ENCODE peak calls at places on chromosomes 11 and 22, in seven cellular contexts. One of them, this sample, is unnamed.
A peak's percentile ranks its signal among the peaks of the same experiment; 100 is the strongest.

GRCh38 chr22:43197271-43197941 is 10.5 kb upstream of the TTLL12 start:
- DNase-seq in neural progenitor cell: no peak
- DNase-seq in astrocyte of the cerebellum: no peak
- DNase-seq in nephron progenitor cell: no peak
- DNase-seq in GM12864: no peak
- DNase-seq in CD4-positive, alpha-beta T cell: no peak
- DNase-seq in GM06990: no peak
- DNase-seq in this sample: no peak

GRCh38 chr11:30914143-30914762 is 328.1 kb upstream of the MPPED2 start:
- DNase-seq in neural progenitor cell: peak; percentile 88
- DNase-seq in astrocyte of the cerebellum: peak; percentile 27
- DNase-seq in nephron progenitor cell: peak; percentile 74
- DNase-seq in GM12864: no peak
- DNase-seq in CD4-positive, alpha-beta T cell: no peak
- DNase-seq in GM06990: no peak
- DNase-seq in this sample: peak; percentile 21

GRCh38 chr11:77130763-77131513 is 2.9 kb downstream of the MYO7A start:
- DNase-seq in neural progenitor cell: peak; percentile 12
- DNase-seq in astrocyte of the cerebellum: peak; percentile 31
- DNase-seq in nephron progenitor cell: no peak
- DNase-seq in GM12864: no peak
- DNase-seq in CD4-positive, alpha-beta T cell: no peak
- DNase-seq in GM06990: no peak
- DNase-seq in this sample: no peak

GRCh38 chr11:35340715-35341114 is 78.6 kb downstream of the SLC1A2 start:
- DNase-seq in neural progenitor cell: no peak
- DNase-seq in astrocyte of the cerebellum: no peak
- DNase-seq in nephron progenitor cell: no peak
- DNase-seq in GM12864: no peak
- DNase-seq in CD4-positive, alpha-beta T cell: no peak
- DNase-seq in GM06990: no peak
- DNase-seq in this sample: no peak

GRCh38 chr11:44855138-44855849 is 95.4 kb downstream of the TP53I11 start:
- DNase-seq in neural progenitor cell: no peak
- DNase-seq in astrocyte of the cerebellum: no peak
- DNase-seq in nephron progenitor cell: no peak
- DNase-seq in GM12864: no peak
- DNase-seq in CD4-positive, alpha-beta T cell: no peak
- DNase-seq in GM06990: no peak
- DNase-seq in this sample: no peak

GRCh38 chr11:59754494-59754858 is 700 bp upstream of the STX3 start:
- DNase-seq in neural progenitor cell: peak; percentile 56
- DNase-seq in astrocyte of the cerebellum: no peak
- DNase-seq in nephron progenitor cell: peak; percentile 26
- DNase-seq in GM12864: no peak
- DNase-seq in CD4-positive, alpha-beta T cell: peak; percentile 35
- DNase-seq in GM06990: no peak
- DNase-seq in this sample: peak; percentile 58

GRCh38 chr11:68013611-68014156 is 3.6 kb downstream of the ALDH3B1 start:
- DNase-seq in neural progenitor cell: no peak
- DNase-seq in astrocyte of the cerebellum: no peak
- DNase-seq in nephron progenitor cell: no peak
- DNase-seq in GM12864: no peak
- DNase-seq in CD4-positive, alpha-beta T cell: no peak
- DNase-seq in GM06990: no peak
- DNase-seq in this sample: no peak

GRCh38 chr22:38927033-38927789 is 30.2 kb upstream of the APOBEC3A start:
- DNase-seq in neural progenitor cell: peak; percentile 89
- DNase-seq in astrocyte of the cerebellum: no peak
- DNase-seq in nephron progenitor cell: peak; percentile 80
- DNase-seq in GM12864: no peak
- DNase-seq in CD4-positive, alpha-beta T cell: peak; percentile 56
- DNase-seq in GM06990: peak; percentile 53
- DNase-seq in this sample: peak; percentile 62

GRCh38 chr11:71207563-71207962 is 44.8 kb downstream of the SHANK2 start:
- DNase-seq in neural progenitor cell: no peak
- DNase-seq in astrocyte of the cerebellum: no peak
- DNase-seq in nephron progenitor cell: no peak
- DNase-seq in GM12864: no peak
- DNase-seq in CD4-positive, alpha-beta T cell: no peak
- DNase-seq in GM06990: no peak
- DNase-seq in this sample: no peak

GRCh38 chr11:65219930-65220213 is 38.1 kb downstream of the CAPN1 start:
- DNase-seq in neural progenitor cell: no peak
- DNase-seq in astrocyte of the cerebellum: no peak
- DNase-seq in nephron progenitor cell: no peak
- DNase-seq in GM12864: no peak
- DNase-seq in CD4-positive, alpha-beta T cell: no peak
- DNase-seq in GM06990: no peak
- DNase-seq in this sample: no peak

GRCh38 chr11:76329983-76330382 is 50.9 kb downstream of the THAP12 start:
- DNase-seq in neural progenitor cell: peak; percentile 57
- DNase-seq in astrocyte of the cerebellum: no peak
- DNase-seq in nephron progenitor cell: peak; percentile 34
- DNase-seq in GM12864: no peak
- DNase-seq in CD4-positive, alpha-beta T cell: no peak
- DNase-seq in GM06990: no peak
- DNase-seq in this sample: no peak

GRCh38 chr22:19591568-19591967 is 67.4 kb upstream of the CLDN5 start:
- DNase-seq in neural progenitor cell: no peak
- DNase-seq in astrocyte of the cerebellum: no peak
- DNase-seq in nephron progenitor cell: no peak
- DNase-seq in GM12864: no peak
- DNase-seq in CD4-positive, alpha-beta T cell: no peak
- DNase-seq in GM06990: no peak
- DNase-seq in this sample: no peak

GRCh38 chr22:19974233-19974861 is 32.7 kb upstream of the TXNRD2 start:
- DNase-seq in neural progenitor cell: peak; percentile 92
- DNase-seq in astrocyte of the cerebellum: no peak
- DNase-seq in nephron progenitor cell: peak; percentile 73
- DNase-seq in GM12864: no peak
- DNase-seq in CD4-positive, alpha-beta T cell: no peak
- DNase-seq in GM06990: no peak
- DNase-seq in this sample: peak; percentile 85

GRCh38 chr11:61281581-61282250 is 13.4 kb downstream of the VWCE start:
- DNase-seq in neural progenitor cell: peak; percentile 89
- DNase-seq in astrocyte of the cerebellum: no peak
- DNase-seq in nephron progenitor cell: peak; percentile 91
- DNase-seq in GM12864: no peak
- DNase-seq in CD4-positive, alpha-beta T cell: no peak
- DNase-seq in GM06990: peak; percentile 56
- DNase-seq in this sample: peak; percentile 34

GRCh38 chr11:94546886-94547285 is 3.2 kb downstream of the FUT4 start:
- DNase-seq in neural progenitor cell: no peak
- DNase-seq in astrocyte of the cerebellum: no peak
- DNase-seq in nephron progenitor cell: no peak
- DNase-seq in GM12864: no peak
- DNase-seq in CD4-positive, alpha-beta T cell: no peak
- DNase-seq in GM06990: no peak
- DNase-seq in this sample: peak; percentile 70

GRCh38 chr22:20890975-20891374 is 26.2 kb upstream of the CRKL start:
- DNase-seq in neural progenitor cell: no peak
- DNase-seq in astrocyte of the cerebellum: no peak
- DNase-seq in nephron progenitor cell: no peak
- DNase-seq in GM12864: no peak
- DNase-seq in CD4-positive, alpha-beta T cell: no peak
- DNase-seq in GM06990: no peak
- DNase-seq in this sample: no peak

GRCh38 chr11:35647535-35648092 is 15.0 kb upstream of the TRIM44 start:
- DNase-seq in neural progenitor cell: no peak
- DNase-seq in astrocyte of the cerebellum: no peak
- DNase-seq in nephron progenitor cell: no peak
- DNase-seq in GM12864: no peak
- DNase-seq in CD4-positive, alpha-beta T cell: no peak
- DNase-seq in GM06990: no peak
- DNase-seq in this sample: no peak

GRCh38 chr11:7638710-7639642 is 34.3 kb downstream of the CYB5R2 start:
- DNase-seq in neural progenitor cell: no peak
- DNase-seq in astrocyte of the cerebellum: no peak
- DNase-seq in nephron progenitor cell: no peak
- DNase-seq in GM12864: peak; percentile 21
- DNase-seq in CD4-positive, alpha-beta T cell: no peak
- DNase-seq in GM06990: no peak
- DNase-seq in this sample: no peak

GRCh38 chr11:67646535-67647336 is 3.8 kb downstream of the ACY3 start:
- DNase-seq in neural progenitor cell: no peak
- DNase-seq in astrocyte of the cerebellum: no peak
- DNase-seq in nephron progenitor cell: no peak
- DNase-seq in GM12864: no peak
- DNase-seq in CD4-positive, alpha-beta T cell: no peak
- DNase-seq in GM06990: peak; percentile 93
- DNase-seq in this sample: peak; percentile 91

GRCh38 chr11:15073361-15074205 is at the start of gene CALCB:
- DNase-seq in neural progenitor cell: peak; percentile 75
- DNase-seq in astrocyte of the cerebellum: no peak
- DNase-seq in nephron progenitor cell: peak; percentile 4
- DNase-seq in GM12864: no peak
- DNase-seq in CD4-positive, alpha-beta T cell: peak; percentile 37
- DNase-seq in GM06990: no peak
- DNase-seq in this sample: no peak

GRCh38 chr11:11038339-11039248 is 180.7 kb upstream of the ZBED5 start:
- DNase-seq in neural progenitor cell: peak; percentile 18
- DNase-seq in astrocyte of the cerebellum: no peak
- DNase-seq in nephron progenitor cell: no peak
- DNase-seq in GM12864: no peak
- DNase-seq in CD4-positive, alpha-beta T cell: no peak
- DNase-seq in GM06990: no peak
- DNase-seq in this sample: no peak

GRCh38 chr22:32591620-32592019 is 117.0 kb downstream of the FBXO7 start:
- DNase-seq in neural progenitor cell: no peak
- DNase-seq in astrocyte of the cerebellum: no peak
- DNase-seq in nephron progenitor cell: no peak
- DNase-seq in GM12864: no peak
- DNase-seq in CD4-positive, alpha-beta T cell: no peak
- DNase-seq in GM06990: no peak
- DNase-seq in this sample: no peak

GRCh38 chr11:32698579-32698978 is 95.9 kb downstream of the CCDC73 start:
- DNase-seq in neural progenitor cell: no peak
- DNase-seq in astrocyte of the cerebellum: no peak
- DNase-seq in nephron progenitor cell: no peak
- DNase-seq in GM12864: no peak
- DNase-seq in CD4-positive, alpha-beta T cell: no peak
- DNase-seq in GM06990: no peak
- DNase-seq in this sample: no peak

GRCh38 chr22:50569041-50569459 is 6.3 kb upstream of the SYCE3 start:
- DNase-seq in neural progenitor cell: no peak
- DNase-seq in astrocyte of the cerebellum: no peak
- DNase-seq in nephron progenitor cell: no peak
- DNase-seq in GM12864: no peak
- DNase-seq in CD4-positive, alpha-beta T cell: no peak
- DNase-seq in GM06990: no peak
- DNase-seq in this sample: no peak

GRCh38 chr22:35140879-35141745 is 75.2 kb downstream of the ISX start:
- DNase-seq in neural progenitor cell: peak; percentile 67
- DNase-seq in astrocyte of the cerebellum: no peak
- DNase-seq in nephron progenitor cell: peak; percentile 58
- DNase-seq in GM12864: no peak
- DNase-seq in CD4-positive, alpha-beta T cell: no peak
- DNase-seq in GM06990: peak; percentile 52
- DNase-seq in this sample: peak; percentile 25
- TF ChIP-seq CTCF in neural progenitor cell: peak; percentile 70
- TF ChIP-seq CTCF in astrocyte of the cerebellum: no peak
- TF ChIP-seq CTCF in nephron progenitor cell: peak; percentile 41
- TF ChIP-seq CTCF in GM12864: peak; percentile 67
- TF ChIP-seq CTCF in CD4-positive, alpha-beta T cell: no peak
- TF ChIP-seq CTCF in GM06990: peak; percentile 68
- TF ChIP-seq CTCF in this sample: peak; percentile 26

DNA sequence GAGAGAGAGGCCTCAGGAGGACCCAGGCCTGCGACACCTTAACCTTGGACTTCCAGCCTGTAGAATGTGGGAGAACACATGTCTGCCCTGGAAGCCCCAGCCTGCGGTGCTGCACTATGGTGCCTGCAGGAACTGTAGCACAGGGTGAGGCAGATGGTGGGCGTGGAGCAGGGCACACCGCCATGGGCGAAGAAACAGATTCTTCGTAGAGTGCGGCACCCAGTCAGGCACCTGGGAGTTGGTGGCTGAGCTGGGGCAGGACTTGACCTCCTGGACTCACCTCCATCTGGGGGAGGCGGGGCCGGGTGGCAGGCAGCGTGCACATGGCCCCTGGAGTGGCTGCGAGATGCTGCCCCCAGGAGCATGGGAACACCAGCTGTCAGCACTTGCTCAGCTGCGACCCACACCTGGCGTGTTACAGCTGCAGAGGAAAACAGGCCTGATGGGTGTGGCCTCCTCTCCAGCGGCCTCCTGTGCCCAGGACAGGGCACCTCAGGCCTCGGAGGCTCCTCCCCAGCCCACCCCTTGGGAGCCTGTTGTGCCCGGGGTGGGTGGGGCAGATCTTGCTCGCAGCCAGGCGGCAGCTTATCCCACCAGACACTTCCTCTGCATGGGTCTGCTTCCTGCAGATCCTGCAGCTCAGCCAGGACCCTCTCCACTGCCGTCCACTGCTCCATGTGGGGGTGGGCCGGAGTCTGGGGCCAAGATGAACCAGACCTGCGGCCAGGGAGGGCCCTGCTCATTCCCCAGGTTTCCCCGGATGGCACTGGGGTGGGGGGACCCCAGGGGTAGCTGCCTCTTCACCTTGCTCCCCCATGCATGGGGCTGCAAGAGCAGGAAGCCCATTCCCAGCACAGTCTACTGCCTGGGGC is 80.4 kb downstream of the MYEOV start:
- DNase-seq in neural progenitor cell: no peak
- DNase-seq in astrocyte of the cerebellum: no peak
- DNase-seq in nephron progenitor cell: no peak
- DNase-seq in GM12864: no peak
- DNase-seq in CD4-positive, alpha-beta T cell: peak; percentile 28
- DNase-seq in GM06990: no peak
- DNase-seq in this sample: no peak
- TF ChIP-seq CTCF in neural progenitor cell: no peak
- TF ChIP-seq CTCF in astrocyte of the cerebellum: no peak
- TF ChIP-seq CTCF in nephron progenitor cell: no peak
- TF ChIP-seq CTCF in GM12864: no peak
- TF ChIP-seq CTCF in CD4-positive, alpha-beta T cell: no peak
- TF ChIP-seq CTCF in GM06990: no peak
- TF ChIP-seq CTCF in this sample: no peak

GRCh38 chr11:41246399-41246745 is 213.1 kb downstream of the LRRC4C start:
- DNase-seq in neural progenitor cell: no peak
- DNase-seq in astrocyte of the cerebellum: no peak
- DNase-seq in nephron progenitor cell: no peak
- DNase-seq in GM12864: no peak
- DNase-seq in CD4-positive, alpha-beta T cell: no peak
- DNase-seq in GM06990: no peak
- DNase-seq in this sample: no peak
- TF ChIP-seq CTCF in neural progenitor cell: no peak
- TF ChIP-seq CTCF in astrocyte of the cerebellum: no peak
- TF ChIP-seq CTCF in nephron progenitor cell: no peak
- TF ChIP-seq CTCF in GM12864: no peak
- TF ChIP-seq CTCF in CD4-positive, alpha-beta T cell: no peak
- TF ChIP-seq CTCF in GM06990: no peak
- TF ChIP-seq CTCF in this sample: no peak

DNA sequence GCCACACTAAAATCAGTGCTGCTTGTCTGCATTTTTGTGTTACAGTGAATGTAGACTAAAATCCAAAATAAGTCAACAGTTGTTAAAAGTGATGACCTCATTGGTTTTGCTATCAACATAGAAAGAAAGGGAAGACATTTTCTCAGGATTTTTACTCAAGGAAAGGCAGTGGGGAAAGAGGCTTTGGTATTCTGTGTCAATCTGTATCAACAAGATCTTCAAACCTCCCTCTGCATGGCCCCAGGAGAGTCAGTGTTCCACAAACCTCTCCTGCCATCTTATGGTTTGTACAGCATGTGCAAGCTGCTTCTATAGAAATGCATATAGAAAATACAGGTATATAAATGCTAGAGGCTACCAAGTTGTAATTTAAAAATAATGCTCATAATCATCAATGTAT is 13.8 kb upstream of the OR51M1 start:
- DNase-seq in neural progenitor cell: peak; percentile 36
- DNase-seq in astrocyte of the cerebellum: peak; percentile 11
- DNase-seq in nephron progenitor cell: peak; percentile 8
- DNase-seq in GM12864: no peak
- DNase-seq in CD4-positive, alpha-beta T cell: no peak
- DNase-seq in GM06990: no peak
- DNase-seq in this sample: peak; percentile 16
- TF ChIP-seq CTCF in neural progenitor cell: peak; percentile 45
- TF ChIP-seq CTCF in astrocyte of the cerebellum: peak; percentile 45
- TF ChIP-seq CTCF in nephron progenitor cell: peak; percentile 30
- TF ChIP-seq CTCF in GM12864: no peak
- TF ChIP-seq CTCF in CD4-positive, alpha-beta T cell: no peak
- TF ChIP-seq CTCF in GM06990: peak; percentile 11
- TF ChIP-seq CTCF in this sample: no peak

This sample was measured in NB4.